ENCODE peak calls at places on chromosomes 12 and 14, in eight cellular contexts. Y is activated CD8-positive, alpha-beta memory T cell treated with anti-CD3 and anti-CD28 coated beads for 48 hours; G is fibroblast of pulmonary artery; X is type B pancreatic cell; E is endothelial cell of umbilical vein; V is NCI-H460; Z is SW480; F is COLO829. T is an unnamed sample.
A peak's percentile ranks its signal among the peaks of the same experiment; 100 is the strongest.

GRCh38 chr14:94015223-94015622 is 10.9 kb upstream of the OTUB2 start:
- DNase-seq in F (no peak), X (no peak), E (no peak), Z (no peak), V (no peak), G (no peak), Y (no peak), T (no peak)

GRCh38 chr14:59829941-59830734 is 40.4 kb downstream of the RTN1 start:
- DNase-seq in F (no peak), V (peak; percentile 39), Y (no peak), Z (no peak), X (no peak), E (peak; percentile 3), G (peak; percentile 23), T (no peak)

GRCh38 chr14:84937449-84937848 is 592.5 kb upstream of the FLRT2 start:
- DNase-seq in X (no peak), G (no peak), V (no peak), Z (no peak), F (no peak), Y (no peak), E (no peak), T (no peak)

GRCh38 chr14:78127233-78127632 is 42.9 kb upstream of the NRXN3 start:
- DNase-seq in Y (no peak), G (no peak), Z (no peak), V (no peak), E (no peak), X (no peak), F (no peak), T (no peak)

GRCh38 chr14:59028476-59029202 is 159.8 kb upstream of the DAAM1 start:
- DNase-seq in E (peak; percentile 66), F (peak; percentile 73), Z (peak; percentile 80), G (peak; percentile 90), Y (no peak), V (peak; percentile 58), X (no peak), T (peak; percentile 75)

GRCh38 chr12:34288963-34289345 is 266.7 kb downstream of the ALG10 start:
- DNase-seq in Y (no peak), Z (no peak), X (no peak), V (no peak), E (no peak), F (no peak), G (no peak), T (no peak)

GRCh38 chr12:1443421-1444141 is 150.8 kb downstream of the FBXL14 start:
- DNase-seq in Z (no peak), F (no peak), Y (no peak), X (no peak), G (peak; percentile 42), E (no peak), V (no peak), T (no peak)

GRCh38 chr12:112711026-112711425 is 80.5 kb upstream of the RPH3A start:
- DNase-seq in Z (no peak), V (no peak), E (no peak), X (no peak), F (no peak), Y (no peak), G (no peak), T (peak; percentile 1)

GRCh38 chr12:98182791-98183190 is 332.6 kb upstream of the TMPO start:
- DNase-seq in G (no peak), E (no peak), V (no peak), Z (no peak), F (no peak), X (no peak), Y (no peak), T (no peak)

GRCh38 chr12:14289596-14289995 is 75.9 kb upstream of the ATF7IP start:
- DNase-seq in V (no peak), F (peak; percentile 34), E (no peak), X (no peak), Y (no peak), G (no peak), Z (no peak), T (no peak)

GRCh38 chr14:70616646-70617045 is 16.2 kb upstream of the MED6 start:
- DNase-seq in Y (no peak), E (no peak), X (no peak), G (no peak), F (no peak), Z (no peak), V (no peak), T (no peak)

GRCh38 chr14:31208546-31209424 is 1.2 kb upstream of the HECTD1 start:
- DNase-seq in X (no peak), G (no peak), V (no peak), Y (peak; percentile 24), Z (no peak), E (no peak), F (no peak), T (no peak)

GRCh38 chr12:15693233-15693911 is 95.8 kb downstream of the EPS8 start:
- DNase-seq in F (no peak), G (no peak), X (no peak), V (no peak), Y (no peak), E (no peak), Z (no peak), T (no peak)

GRCh38 chr12:120978296-120979219 is at the start of gene HNF1A:
- DNase-seq in F (no peak), X (no peak), Y (no peak), E (no peak), G (no peak), Z (peak; percentile 52), V (no peak), T (peak; percentile 58)

GRCh38 chr14:101354726-101355125 is 206.6 kb upstream of the DIO3 start:
- DNase-seq in Y (no peak), G (no peak), E (no peak), V (no peak), F (no peak), Z (no peak), X (peak; percentile 47), T (no peak)

GRCh38 chr14:90536511-90537191 is 139.8 kb downstream of the CALM1 start:
- DNase-seq in Y (no peak), V (no peak), X (no peak), Z (no peak), E (no peak), G (no peak), F (no peak), T (no peak)

GRCh38 chr14:77593501-77593911 is 22.9 kb downstream of the SPTLC2 start:
- DNase-seq in Z (peak; percentile 81), X (no peak), V (no peak), F (peak; percentile 52), Y (no peak), G (peak; percentile 29), E (peak; percentile 59), T (peak; percentile 79)